ENCODE peak calls at places on chromosomes 12 and 14, in four cellular contexts. J is fibroblast of pulmonary artery, C is iPS DF 6.9, Q is AG10803. G is an unnamed sample.

GRCh38 chr12:108442910-108443309 is 72.2 kb upstream of the FICD start:
- DNase-seq in J (no peak), C (no peak), Q (no peak), G (no peak)

GRCh38 chr14:76763362-76764041 is 2.2 kb downstream of the VASH1 start:
- DNase-seq in C (no peak), Q (no peak), J (peak; percentile 49), G (no peak)

GRCh38 chr12:95304673-95305198 is 87.1 kb downstream of the VEZT start:
- DNase-seq in J (peak; percentile 48), Q (peak; percentile 39), C (no peak), G (peak; percentile 60)

GRCh38 chr12:60173213-60174170 is 577.7 kb downstream of the SLC16A7 start:
- DNase-seq in Q (no peak), C (no peak), J (no peak), G (no peak)

GRCh38 chr14:54805521-54806322 is 96.9 kb downstream of the GCH1 start:
- DNase-seq in C (peak; percentile 91), Q (peak; percentile 75), J (peak; percentile 85), G (peak; percentile 72)

GRCh38 chr12:38704455-38704854 is 200.9 kb downstream of the CPNE8 start:
- DNase-seq in J (no peak), Q (no peak), C (no peak), G (no peak)

GRCh38 chr14:53152627-53152908 is 555 bp downstream of the DDHD1 start:
- DNase-seq in Q (no peak), J (peak; percentile 19), C (no peak), G (no peak)

GRCh38 chr14:68283378-68284123 is 464.0 kb downstream of the RAD51B start:
- DNase-seq in J (no peak), C (no peak), Q (peak; percentile 29), G (peak; percentile 21)

GRCh38 chr12:10154145-10154496 is 17.8 kb downstream of the OLR1 start:
- DNase-seq in J (no peak), C (no peak), Q (no peak), G (no peak)

GRCh38 chr12:56908136-56908535 is 26.1 kb downstream of the SDR9C7 start:
- DNase-seq in C (no peak), J (no peak), Q (no peak), G (no peak)

GRCh38 chr12:64946132-64946829 is 121.8 kb downstream of the TBC1D30 start:
- DNase-seq in Q (no peak), C (no peak), J (peak; percentile 37), G (peak; percentile 47)

GRCh38 chr12:114403044-114403689 is 2.8 kb downstream of the TBX5 start:
- DNase-seq in Q (peak; percentile 49), J (peak; percentile 52), C (no peak), G (peak; percentile 72)

GRCh38 chr14:102080183-102081080 is 6.4 kb downstream of the HSP90AA1 start:
- DNase-seq in J (no peak), C (no peak), Q (no peak), G (no peak)

GRCh38 chr12:93441111-93441616 is 583 bp downstream of the UBE2N start:
- DNase-seq in C (no peak), Q (no peak), J (no peak), G (peak; percentile 54)

GRCh38 chr12:69366796-69367195 is 7.3 kb downstream of the YEATS4 start:
- DNase-seq in C (no peak), J (no peak), Q (no peak), G (no peak)

GRCh38 chr12:12474931-12475485 is 87.7 kb downstream of the DUSP16 start:
- DNase-seq in C (no peak), J (peak; percentile 42), Q (no peak), G (peak; percentile 21)

GRCh38 chr12:24349051-24349780 is 399.7 kb upstream of the SOX5 start:
- DNase-seq in Q (no peak), C (no peak), J (no peak), G (no peak)

GRCh38 chr14:61668267-61668666 is 27.0 kb upstream of the HIF1A start:
- DNase-seq in Q (no peak), J (no peak), C (no peak), G (no peak)

GRCh38 chr12:47033081-47033480 is 46.3 kb upstream of the PCED1B start:
- DNase-seq in C (no peak), Q (peak; percentile 42), J (peak; percentile 61), G (peak; percentile 50)

GRCh38 chr14:102633906-102634595 is 41.6 kb downstream of the RCOR1 start:
- DNase-seq in Q (no peak), C (no peak), J (no peak), G (no peak)

GRCh38 chr12:51528852-51529545 is 62.0 kb upstream of the SCN8A start:
- DNase-seq in C (no peak), Q (peak; percentile 42), J (no peak), G (no peak)

GRCh38 chr12:39937119-39937518 is 168.8 kb downstream of the SLC2A13 start:
- DNase-seq in J (no peak), C (no peak), Q (no peak), G (no peak)

GRCh38 chr12:58529114-58529665 is 391.1 kb downstream of the LRIG3 start:
- DNase-seq in J (peak; percentile 46), Q (peak; percentile 74), C (no peak), G (peak; percentile 80)

GRCh38 chr14:101878222-101879211 is 85.9 kb upstream of the DYNC1H1 start:
- DNase-seq in J (no peak), C (no peak), Q (no peak), G (no peak)

GRCh38 chr14:89243765-89244164 is 173.3 kb downstream of the FOXN3 start:
- DNase-seq in J (no peak), Q (no peak), C (no peak), G (no peak)

GRCh38 chr12:12807970-12808702 is 5.0 kb upstream of the DDX47 start:
- DNase-seq in J (peak; percentile 66), Q (no peak), C (no peak), G (peak; percentile 50)

GRCh38 chr14:45686771-45687170 is 433.8 kb upstream of the MIS18BP1 start:
- DNase-seq in J (no peak), Q (no peak), C (no peak), G (no peak)

GRCh38 chr12:46260153-46260912 is 8.5 kb downstream of the SLC38A1 start:
- DNase-seq in Q (peak; percentile 81), J (peak; percentile 62), C (no peak), G (no peak)

GRCh38 chr12:82174936-82175335 is 183.3 kb downstream of the CCDC59 start:
- DNase-seq in J (no peak), Q (no peak), C (no peak), G (no peak)

GRCh38 chr14:89165189-89165809 is 251.7 kb downstream of the FOXN3 start:
- DNase-seq in J (no peak), C (no peak), Q (no peak), G (no peak)

GRCh38 chr12:92505373-92506340 is 197.1 kb upstream of the PLEKHG7 start:
- DNase-seq in Q (peak; percentile 24), C (no peak), J (peak; percentile 63), G (no peak)

DNA sequence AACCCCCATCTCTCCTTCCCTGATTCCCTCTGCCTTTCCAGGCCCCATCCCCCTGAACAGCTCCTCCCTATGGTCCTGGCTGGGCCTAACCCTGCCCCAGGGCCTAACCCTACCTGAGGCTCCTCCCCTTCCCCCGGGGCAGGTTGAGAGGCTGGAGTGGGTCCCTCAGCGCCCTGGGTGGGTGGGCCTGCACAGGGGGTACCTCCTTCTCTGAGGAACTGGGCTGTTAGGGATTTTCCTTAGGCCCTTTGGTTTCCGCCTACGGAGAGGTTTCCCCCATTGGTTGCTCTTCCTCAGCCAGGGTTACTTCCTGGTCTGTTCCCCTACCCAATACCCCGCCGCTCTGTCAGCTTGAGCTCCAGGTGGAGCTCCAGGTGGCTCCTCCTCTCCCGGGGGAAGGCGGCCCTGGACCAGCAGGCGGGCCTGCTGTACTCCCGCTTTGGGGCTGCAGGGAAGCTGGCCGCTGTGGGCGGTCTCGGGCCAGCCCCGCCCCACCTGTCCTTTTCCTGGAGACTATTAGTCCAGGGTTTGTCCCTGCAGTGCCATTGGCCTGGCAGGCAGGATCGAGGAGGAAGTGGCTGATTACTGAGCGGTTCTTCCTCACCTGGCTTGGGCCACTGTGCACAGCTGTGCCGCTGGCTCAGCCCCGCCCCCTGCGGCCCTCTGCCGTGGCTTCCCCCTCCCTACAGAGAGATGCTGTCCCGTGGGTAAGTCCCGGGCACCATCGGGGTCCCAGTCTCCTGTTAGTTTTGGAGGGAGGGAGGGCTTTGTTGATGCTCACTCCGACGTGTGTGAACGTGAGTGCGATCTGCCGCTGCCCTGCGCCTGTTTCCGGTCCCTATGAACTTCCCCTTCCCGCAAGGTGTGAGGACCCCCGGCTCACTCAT is 2.5 kb downstream of the C12orf57 start:
- DNase-seq in C (no peak), J (no peak), Q (no peak), G (no peak)
- H3K4me3 ChIP-seq in C (peak overlapping the region; percentile 50), J (no peak overlapping the region), Q (no peak overlapping the region), G (no peak overlapping the region)

DNA sequence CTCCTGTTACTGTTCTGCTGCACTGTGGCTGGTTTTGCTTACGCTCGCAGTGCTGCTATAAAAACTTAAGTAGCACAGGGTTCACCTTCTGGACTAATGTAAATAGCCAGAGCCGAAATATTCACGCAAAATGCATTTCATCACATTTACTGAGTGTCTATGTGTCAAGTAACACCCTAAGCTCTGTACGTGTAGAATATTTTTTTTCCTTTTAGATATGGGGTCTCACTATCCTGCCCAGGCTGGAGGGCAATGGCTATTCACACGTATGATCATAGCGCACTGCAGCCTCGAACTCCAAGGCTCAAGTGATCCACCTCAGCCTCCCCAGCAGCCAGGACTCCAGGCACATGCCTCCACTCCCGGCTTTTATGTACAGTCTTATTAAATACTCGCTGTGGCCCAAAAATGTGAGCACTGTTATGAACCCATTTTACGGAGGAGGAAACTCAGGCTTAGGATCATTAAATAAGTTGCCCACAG is 60.8 kb upstream of the RIMBP2 start:
- DNase-seq in J (no peak), C (no peak), Q (no peak), G (no peak)
- H3K4me3 ChIP-seq in J (no peak overlapping the region), C (no peak overlapping the region), Q (peak overlapping the region; percentile 42), G (peak overlapping the region; percentile 40)

GRCh38 chr14:73712540-73713141 is 1.5 kb downstream of the PNMA1 start:
- DNase-seq in J (no peak), C (no peak), Q (no peak), G (no peak)

GRCh38 chr14:73713206-73713803 is 879 bp downstream of the PNMA1 start:
- DNase-seq in C (no peak), Q (no peak), J (no peak), G (no peak)

GRCh38 chr14:73715707-73716106 is 1.5 kb upstream of the PNMA1 start:
- DNase-seq in Q (no peak), J (no peak), C (no peak), G (no peak)

GRCh38 chr14:73713804-73714655 is at the start of gene PNMA1:
- DNase-seq in C (no peak), J (peak; percentile 76), Q (peak; percentile 74), G (peak; percentile 78)

DNA sequence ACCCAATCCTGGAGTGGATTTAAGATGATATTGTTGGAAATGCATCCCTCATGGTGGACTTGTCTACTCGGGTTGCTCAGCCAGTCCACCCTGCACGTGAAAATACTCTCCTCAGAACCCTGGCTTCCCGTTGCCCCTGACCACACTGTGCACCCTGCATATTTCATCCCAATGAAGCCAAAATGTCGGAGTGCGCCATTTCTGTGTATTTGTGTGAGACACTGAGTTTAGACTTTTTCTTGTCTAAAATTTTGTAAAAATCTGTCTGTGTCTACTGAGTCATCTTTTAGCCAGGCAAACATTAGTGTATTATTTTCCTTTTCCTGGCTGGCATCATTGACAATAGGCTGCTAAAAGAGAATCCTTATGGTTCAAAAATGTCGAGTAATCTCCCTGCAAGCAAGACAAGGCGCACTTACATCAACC is 485 bp upstream of the PNMA1 start:
- DNase-seq in Q (no peak), C (no peak), J (no peak), G (peak; percentile 73)
- H3K4me3 ChIP-seq in Q (peak overlapping the region; percentile 42), C (peak overlapping the region; percentile 84), J (peak overlapping the region; percentile 84), G (peak overlapping the region; percentile 77)

DNA sequence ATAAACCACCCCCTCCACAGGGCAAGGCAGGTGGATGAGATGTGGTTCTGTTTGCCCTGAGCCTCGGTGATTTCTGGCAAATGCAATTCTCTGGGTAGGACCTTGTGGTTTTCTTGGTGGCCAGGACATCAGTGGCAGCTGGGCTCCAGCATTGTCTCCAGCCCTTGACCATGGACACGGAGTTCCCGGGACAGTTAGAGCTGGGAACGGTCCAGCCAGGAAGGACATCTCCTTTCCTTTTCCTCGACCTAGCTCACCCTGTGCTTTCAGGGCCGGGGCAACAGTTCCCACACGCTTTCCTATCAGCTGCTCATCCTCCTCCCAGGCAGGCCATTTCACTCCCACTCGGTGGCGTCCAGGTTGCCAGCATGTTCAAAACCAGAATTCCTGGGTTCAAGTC is 9.2 kb downstream of the SERPINA4 start:
- DNase-seq in Q (no peak), C (no peak), J (no peak), G (no peak)
- H3K4me3 ChIP-seq in Q (no peak overlapping the region), C (no peak overlapping the region), J (no peak overlapping the region), G (no peak overlapping the region)

G was measured in foreskin fibroblast.